ENCODE peak calls at places on chromosomes 2 and 18, in four cellular contexts. L is chondrocyte, H is GM12864, U is omental fat pad. Z is an unnamed sample.

GRCh38 chr2:121185571-121186074 is 99.4 kb downstream of the TFCP2L1 start:
- DNase-seq in L (no peak), H (no peak), U (no peak), Z (no peak)

GRCh38 chr18:9055185-9055584 is 47.3 kb upstream of the NDUFV2 start:
- DNase-seq in L (no peak), H (no peak), U (no peak), Z (no peak)

GRCh38 chr2:62354771-62355550 is 151.0 kb downstream of the TMEM17 start:
- DNase-seq in L (no peak), H (no peak), U (no peak), Z (no peak)

GRCh38 chr2:112740522-112740921 is 19.7 kb downstream of the NT5DC4 start:
- DNase-seq in L (no peak), H (no peak), U (no peak), Z (no peak)

GRCh38 chr2:95344208-95344570 is 47.0 kb downstream of the KCNIP3 start:
- DNase-seq in L (peak), H (no peak), U (no peak), Z (no peak)

GRCh38 chr2:172642301-172643020 is 86.6 kb downstream of the PDK1 start:
- DNase-seq in L (no peak), H (no peak), U (no peak), Z (no peak)

GRCh38 chr2:230346921-230347533 is 20.0 kb downstream of the SP140L start:
- DNase-seq in L (no peak), H (no peak), U (no peak), Z (no peak)

GRCh38 chr18:32019251-32019943 is 772 bp downstream of the RNF125 start:
- DNase-seq in L (no peak), H (no peak), U (peak), Z (no peak)

GRCh38 chr18:10051877-10052631 is 138.2 kb downstream of the VAPA start:
- DNase-seq in L (no peak), H (no peak), U (no peak), Z (no peak)

GRCh38 chr18:2697184-2697583 is 41.7 kb downstream of the SMCHD1 start:
- DNase-seq in L (no peak), H (no peak), U (no peak), Z (no peak)

DNA sequence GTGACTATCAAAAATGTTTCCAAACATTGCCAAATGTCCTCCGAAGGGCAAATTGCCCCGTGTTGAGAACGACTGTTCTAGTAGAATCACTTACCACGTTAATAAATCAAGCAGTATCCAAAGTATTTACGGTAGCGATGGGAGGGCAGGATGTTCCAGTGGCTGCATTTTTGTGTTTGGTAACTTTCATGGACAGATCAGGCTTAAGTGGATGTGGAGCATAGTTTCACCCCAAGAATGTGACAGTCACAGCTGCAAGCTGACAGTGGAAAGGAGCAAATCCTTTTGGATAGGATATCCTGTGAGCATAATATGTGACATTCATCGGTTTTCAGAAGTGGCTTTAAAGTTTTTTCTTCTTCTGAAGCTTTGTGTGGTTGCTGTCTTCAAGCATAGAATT is 46.3 kb upstream of the DARS1 start:
- DNase-seq in L (no peak), H (no peak), U (no peak), Z (no peak)
- TF ChIP-seq CTCF in L (no peak), H (no peak), U (no peak), Z (no peak)

DNA sequence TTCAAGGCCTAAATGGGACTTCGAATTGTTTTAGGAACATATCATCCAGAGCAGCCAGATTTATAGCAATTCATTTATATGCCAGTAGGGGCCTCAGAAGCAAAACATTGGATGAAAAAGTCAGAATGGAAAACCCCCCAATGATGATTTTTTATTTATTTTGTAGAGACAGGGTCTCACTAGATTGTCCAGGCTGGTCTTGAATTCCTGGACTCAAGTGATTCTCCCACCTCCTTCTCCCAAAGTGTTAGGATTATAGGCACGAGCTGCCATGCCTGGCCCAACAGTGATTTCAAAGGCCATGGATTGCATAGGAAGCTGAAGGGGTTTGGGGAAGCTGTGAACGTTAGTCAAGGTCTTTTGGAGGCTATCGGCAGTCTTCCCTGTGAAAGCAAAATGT is 21.9 kb upstream of the MCFD2 start:
- DNase-seq in L (no peak), H (no peak), U (no peak), Z (no peak)
- TF ChIP-seq CTCF in L (peak), H (peak), U (no peak), Z (peak)

GRCh38 chr2:2229898-2230817 is 100.9 kb downstream of the MYT1L start:
- DNase-seq in L (no peak), H (no peak), U (no peak), Z (no peak)
- TF ChIP-seq CTCF in L (peak), H (no peak), U (no peak), Z (no peak)

DNA sequence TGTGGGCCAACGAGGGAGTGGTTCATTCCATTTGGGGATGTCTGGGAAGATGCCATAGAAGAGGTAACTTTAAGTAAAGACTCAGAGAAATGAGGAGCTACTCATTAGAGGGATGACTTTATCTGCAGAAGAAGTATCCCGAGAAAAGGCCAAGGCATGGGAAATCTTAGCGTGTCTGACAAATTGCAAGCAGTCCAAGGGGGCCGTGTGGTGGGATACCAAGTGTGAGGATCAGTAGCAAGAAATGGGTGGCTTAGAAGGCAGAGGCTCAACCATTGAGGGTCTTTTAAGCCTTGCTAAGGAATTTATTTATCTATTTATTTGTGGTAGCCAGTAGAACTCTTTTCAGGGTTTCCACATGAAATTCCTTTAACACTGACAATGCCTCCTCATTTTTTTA is 436.4 kb downstream of the RNF144A start:
- DNase-seq in L (no peak), H (no peak), U (no peak), Z (no peak)
- TF ChIP-seq CTCF in L (no peak), H (no peak), U (no peak), Z (no peak)

DNA sequence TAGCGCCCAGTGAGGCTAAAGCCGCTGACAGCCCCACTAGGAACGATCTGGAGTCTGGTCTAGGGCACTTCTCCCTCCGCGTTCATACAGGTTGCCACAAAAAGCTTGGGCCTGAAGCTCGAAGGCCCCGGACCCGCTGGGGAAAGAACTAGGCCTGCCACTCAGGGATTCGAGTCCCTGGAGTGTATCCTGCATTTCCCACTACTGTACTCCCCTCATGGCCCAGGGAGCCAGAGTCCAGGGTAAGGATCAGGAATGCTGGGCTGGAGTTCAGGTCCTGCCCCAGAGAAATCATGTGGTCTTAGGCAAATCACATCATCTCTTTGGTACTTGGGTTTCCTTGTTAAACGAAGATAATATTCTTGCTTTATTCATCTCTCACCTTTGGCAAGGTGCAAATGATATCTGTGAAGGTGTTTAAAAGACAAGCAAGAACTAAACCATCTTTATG is 1.4 kb upstream of the ZFP36L2 start:
- DNase-seq in L (no peak), H (no peak), U (no peak), Z (no peak)
- TF ChIP-seq CTCF in L (no peak), H (peak), U (no peak), Z (no peak)

GRCh38 chr2:106867231-106867943 is 18.6 kb downstream of the ST6GAL2 start:
- DNase-seq in L (no peak), H (no peak), U (no peak), Z (no peak)

GRCh38 chr2:106859498-106859897 is 26.5 kb downstream of the ST6GAL2 start:
- DNase-seq in L (no peak), H (no peak), U (no peak), Z (no peak)

GRCh38 chr2:106866636-106867035 is 19.3 kb downstream of the ST6GAL2 start:
- DNase-seq in L (no peak), H (no peak), U (no peak), Z (no peak)

GRCh38 chr2:106864051-106864450 is 21.9 kb downstream of the ST6GAL2 start:
- DNase-seq in L (no peak), H (no peak), U (no peak), Z (no peak)

DNA sequence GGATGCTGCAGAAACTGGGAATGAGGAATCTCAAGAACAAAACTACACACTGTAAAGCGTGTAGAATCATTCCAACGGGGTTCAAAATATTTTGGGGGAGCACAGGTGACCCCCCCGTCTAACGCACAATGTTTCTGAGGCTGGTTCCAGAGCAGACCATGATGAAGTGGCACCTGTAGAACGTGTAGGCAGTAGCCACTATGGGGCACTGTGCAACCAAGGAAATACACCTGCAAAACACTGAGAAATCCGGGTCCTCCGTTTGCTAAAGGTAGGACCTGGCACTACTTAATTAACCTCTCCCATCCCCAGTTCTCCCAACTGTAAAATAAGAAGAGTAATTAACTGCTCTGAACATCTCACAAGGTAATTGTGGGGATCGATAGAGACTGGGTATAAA is 22.6 kb downstream of the ST6GAL2 start:
- DNase-seq in L (no peak), H (no peak), U (no peak), Z (no peak)
- TF ChIP-seq CTCF in L (peak), H (no peak), U (no peak), Z (no peak)

GRCh38 chr2:33214436-33214835 is 262.0 kb upstream of the RASGRP3 start:
- DNase-seq in L (no peak), H (no peak), U (no peak), Z (no peak)

GRCh38 chr2:33214857-33215256 is 261.6 kb upstream of the RASGRP3 start:
- DNase-seq in L (no peak), H (no peak), U (no peak), Z (no peak)

GRCh38 chr2:33215983-33216382 is 260.5 kb upstream of the RASGRP3 start:
- DNase-seq in L (no peak), H (no peak), U (no peak), Z (no peak)

GRCh38 chr2:33216508-33217182 is 259.8 kb upstream of the RASGRP3 start:
- DNase-seq in L (no peak), H (no peak), U (no peak), Z (no peak)

DNA sequence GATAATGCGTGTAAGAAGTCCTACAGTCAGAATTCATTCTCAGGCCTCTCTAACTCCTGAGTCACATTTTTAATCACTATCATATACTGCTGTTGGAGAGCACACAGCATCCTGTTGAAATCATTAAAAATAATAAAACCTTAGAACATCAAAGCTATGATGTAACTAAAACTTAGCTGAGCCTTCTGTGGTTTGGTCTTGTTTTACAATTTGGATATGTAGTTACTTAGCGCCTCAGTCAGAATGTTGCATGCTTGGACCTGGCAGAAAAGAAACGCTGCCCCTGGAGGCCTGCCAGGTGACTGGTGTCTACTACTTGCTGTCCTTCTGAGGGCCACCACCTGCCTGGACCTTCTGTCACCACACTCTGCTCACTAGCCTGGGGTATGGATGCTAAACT is 261.1 kb upstream of the RASGRP3 start:
- DNase-seq in L (no peak), H (no peak), U (no peak), Z (no peak)
- TF ChIP-seq CTCF in L (peak), H (no peak), U (no peak), Z (no peak)

Z was measured in mesothelial cell of epicardium.